ENCODE peak calls at places on chromosomes 5 and 9, in five cellular contexts. One of them, this sample, is unnamed.

GRCh38 chr5:10695055-10695649 is 65.9 kb downstream of the DAP start:
- DNase-seq in H1: peak
- DNase-seq in H9: peak
- DNase-seq in trophoblast cell: peak
- DNase-seq in mesenchymal stem cell: peak
- DNase-seq in this sample: peak

GRCh38 chr9:94861589-94862241 is 135.2 kb downstream of the AOPEP start:
- DNase-seq in H1: peak
- DNase-seq in H9: no peak
- DNase-seq in trophoblast cell: peak
- DNase-seq in mesenchymal stem cell: peak
- DNase-seq in this sample: no peak

GRCh38 chr9:100013573-100013972 is 85.2 kb downstream of the ERP44 start:
- DNase-seq in H1: no peak
- DNase-seq in H9: no peak
- DNase-seq in trophoblast cell: peak
- DNase-seq in mesenchymal stem cell: no peak
- DNase-seq in this sample: no peak

GRCh38 chr9:81724242-81724889 is 35.0 kb upstream of the TLE1 start:
- DNase-seq in H1: no peak
- DNase-seq in H9: no peak
- DNase-seq in trophoblast cell: no peak
- DNase-seq in mesenchymal stem cell: no peak
- DNase-seq in this sample: no peak

GRCh38 chr9:90365646-90366045 is 277.0 kb downstream of the DIRAS2 start:
- DNase-seq in H1: no peak
- DNase-seq in H9: no peak
- DNase-seq in trophoblast cell: no peak
- DNase-seq in mesenchymal stem cell: no peak
- DNase-seq in this sample: no peak

GRCh38 chr9:98838155-98838904 is 30.9 kb downstream of the GALNT12 start:
- DNase-seq in H1: no peak
- DNase-seq in H9: no peak
- DNase-seq in trophoblast cell: no peak
- DNase-seq in mesenchymal stem cell: no peak
- DNase-seq in this sample: no peak

GRCh38 chr9:82583524-82583923 is 479.4 kb downstream of the RASEF start:
- DNase-seq in H1: no peak
- DNase-seq in H9: no peak
- DNase-seq in trophoblast cell: no peak
- DNase-seq in mesenchymal stem cell: no peak
- DNase-seq in this sample: no peak

GRCh38 chr5:174724484-174725260 is at the start of gene MSX2:
- DNase-seq in H1: peak
- DNase-seq in H9: peak
- DNase-seq in trophoblast cell: peak
- DNase-seq in mesenchymal stem cell: peak
- DNase-seq in this sample: peak

GRCh38 chr5:137802282-137803210 is 48.4 kb upstream of the HNRNPA0 start:
- DNase-seq in H1: no peak
- DNase-seq in H9: no peak
- DNase-seq in trophoblast cell: no peak
- DNase-seq in mesenchymal stem cell: no peak
- DNase-seq in this sample: no peak

GRCh38 chr5:108193021-108193795 is 188.7 kb downstream of the FBXL17 start:
- DNase-seq in H1: no peak
- DNase-seq in H9: no peak
- DNase-seq in trophoblast cell: no peak
- DNase-seq in mesenchymal stem cell: peak
- DNase-seq in this sample: no peak

GRCh38 chr5:80186634-80187033 is 69.2 kb downstream of the SERINC5 start:
- DNase-seq in H1: no peak
- DNase-seq in H9: no peak
- DNase-seq in trophoblast cell: peak
- DNase-seq in mesenchymal stem cell: no peak
- DNase-seq in this sample: no peak

GRCh38 chr9:68978501-68978900 is 35.4 kb downstream of the PRKACG start:
- DNase-seq in H1: no peak
- DNase-seq in H9: no peak
- DNase-seq in trophoblast cell: no peak
- DNase-seq in mesenchymal stem cell: no peak
- DNase-seq in this sample: no peak

GRCh38 chr5:980941-981340 is 27.7 kb upstream of the NKD2 start:
- DNase-seq in H1: no peak
- DNase-seq in H9: no peak
- DNase-seq in trophoblast cell: no peak
- DNase-seq in mesenchymal stem cell: no peak
- DNase-seq in this sample: no peak

GRCh38 chr9:35350212-35350611 is 139.7 kb upstream of the RUSC2 start:
- DNase-seq in H1: no peak
- DNase-seq in H9: no peak
- DNase-seq in trophoblast cell: no peak
- DNase-seq in mesenchymal stem cell: no peak
- DNase-seq in this sample: no peak

GRCh38 chr9:137724114-137724445 is 105.3 kb downstream of the EHMT1 start:
- DNase-seq in H1: no peak
- DNase-seq in H9: peak
- DNase-seq in trophoblast cell: peak
- DNase-seq in mesenchymal stem cell: peak
- DNase-seq in this sample: peak

GRCh38 chr5:41068169-41068568 is 3.0 kb downstream of the MROH2B start:
- DNase-seq in H1: no peak
- DNase-seq in H9: no peak
- DNase-seq in trophoblast cell: no peak
- DNase-seq in mesenchymal stem cell: no peak
- DNase-seq in this sample: no peak

GRCh38 chr9:96022445-96023031 is 147.0 kb downstream of the ERCC6L2 start:
- DNase-seq in H1: peak
- DNase-seq in H9: peak
- DNase-seq in trophoblast cell: no peak
- DNase-seq in mesenchymal stem cell: no peak
- DNase-seq in this sample: peak

GRCh38 chr5:137566780-137567179 is 67.7 kb upstream of the SPOCK1 start:
- DNase-seq in H1: no peak
- DNase-seq in H9: no peak
- DNase-seq in trophoblast cell: no peak
- DNase-seq in mesenchymal stem cell: no peak
- DNase-seq in this sample: no peak

GRCh38 chr9:14312721-14313377 is 1.1 kb downstream of the NFIB start:
- DNase-seq in H1: peak
- DNase-seq in H9: peak
- DNase-seq in trophoblast cell: no peak
- DNase-seq in mesenchymal stem cell: peak
- DNase-seq in this sample: peak

GRCh38 chr5:153827407-153827806 is 211.3 kb downstream of the FAM114A2 start:
- DNase-seq in H1: no peak
- DNase-seq in H9: peak
- DNase-seq in trophoblast cell: no peak
- DNase-seq in mesenchymal stem cell: no peak
- DNase-seq in this sample: no peak

GRCh38 chr5:159873680-159874079 is 42.6 kb upstream of the ADRA1B start:
- DNase-seq in H1: no peak
- DNase-seq in H9: no peak
- DNase-seq in trophoblast cell: no peak
- DNase-seq in mesenchymal stem cell: no peak
- DNase-seq in this sample: no peak

GRCh38 chr9:127336708-127337352 is 60.1 kb upstream of the SLC2A8 start:
- DNase-seq in H1: no peak
- DNase-seq in H9: no peak
- DNase-seq in trophoblast cell: peak
- DNase-seq in mesenchymal stem cell: peak
- DNase-seq in this sample: no peak

GRCh38 chr9:20315672-20316071 is 306.6 kb downstream of the MLLT3 start:
- DNase-seq in H1: no peak
- DNase-seq in H9: no peak
- DNase-seq in trophoblast cell: no peak
- DNase-seq in mesenchymal stem cell: peak
- DNase-seq in this sample: no peak

DNA sequence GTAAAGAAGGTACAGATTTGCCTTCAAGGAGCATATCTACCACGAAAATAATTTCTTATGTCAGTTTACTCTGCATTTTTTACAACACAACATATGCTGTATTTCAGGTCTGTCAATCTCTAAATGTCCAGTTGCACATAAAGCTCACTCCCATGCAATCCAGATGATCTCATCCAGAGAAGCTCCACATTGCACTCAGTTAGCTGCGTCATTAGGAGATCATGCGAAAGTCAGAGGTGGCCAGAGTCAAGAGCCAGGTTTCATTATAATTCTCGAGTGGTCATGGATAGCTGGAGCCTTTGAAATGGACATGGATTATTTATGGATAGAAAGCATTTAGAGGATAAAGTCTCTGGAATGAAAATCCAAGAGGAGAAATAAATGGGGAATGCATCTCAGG is 232.3 kb downstream of the GAS1 start:
- DNase-seq in H1: no peak
- DNase-seq in H9: no peak
- DNase-seq in trophoblast cell: peak
- DNase-seq in mesenchymal stem cell: peak
- DNase-seq in this sample: no peak
- H3K4ac ChIP-seq in H1: no peak
- H3K4ac ChIP-seq in H9: no peak
- H3K4ac ChIP-seq in trophoblast cell: no peak
- H3K4ac ChIP-seq in mesenchymal stem cell: no peak
- H3K4ac ChIP-seq in this sample: no peak

GRCh38 chr9:908806-909205 is 67.3 kb downstream of the DMRT1 start:
- DNase-seq in H1: peak
- DNase-seq in H9: peak
- DNase-seq in trophoblast cell: no peak
- DNase-seq in mesenchymal stem cell: no peak
- DNase-seq in this sample: no peak

GRCh38 chr9:911003-911402 is 65.5 kb upstream of the DMRT3 start:
- DNase-seq in H1: no peak
- DNase-seq in H9: peak
- DNase-seq in trophoblast cell: peak
- DNase-seq in mesenchymal stem cell: no peak
- DNase-seq in this sample: no peak

GRCh38 chr9:917730-918129 is 58.7 kb upstream of the DMRT3 start:
- DNase-seq in H1: no peak
- DNase-seq in H9: no peak
- DNase-seq in trophoblast cell: no peak
- DNase-seq in mesenchymal stem cell: no peak
- DNase-seq in this sample: no peak

DNA sequence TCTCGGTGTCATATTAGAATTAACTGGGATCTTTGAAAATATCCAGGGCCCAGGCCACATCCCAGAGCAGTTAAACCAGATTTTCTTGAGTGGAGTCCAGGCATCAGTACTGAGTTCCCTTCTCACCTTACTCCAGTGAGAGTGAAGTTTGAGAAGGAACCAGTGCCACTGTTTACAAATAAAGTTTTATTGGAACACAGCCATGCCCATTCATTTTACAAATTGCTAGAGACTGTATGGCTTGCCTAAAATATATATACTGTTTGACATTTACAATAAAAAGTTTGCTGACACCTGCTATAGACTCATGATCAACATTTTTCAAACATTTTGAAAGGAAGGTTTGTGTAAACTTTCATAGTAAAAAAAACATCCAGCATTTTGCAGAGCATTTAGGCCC is 63.7 kb upstream of the DMRT3 start:
- DNase-seq in H1: no peak
- DNase-seq in H9: no peak
- DNase-seq in trophoblast cell: no peak
- DNase-seq in mesenchymal stem cell: no peak
- DNase-seq in this sample: no peak
- H2BK12ac ChIP-seq in H1: no peak
- H2BK12ac ChIP-seq in H9: no peak
- H2BK12ac ChIP-seq in trophoblast cell: no peak
- H2BK12ac ChIP-seq in mesenchymal stem cell: no peak
- H2BK12ac ChIP-seq in this sample: no peak

GRCh38 chr5:139710370-139711066 is 62.4 kb downstream of the CXXC5 start:
- DNase-seq in H1: peak
- DNase-seq in H9: peak
- DNase-seq in trophoblast cell: peak
- DNase-seq in mesenchymal stem cell: peak
- DNase-seq in this sample: peak

GRCh38 chr5:139711852-139712171 is 63.7 kb downstream of the CXXC5 start:
- DNase-seq in H1: peak
- DNase-seq in H9: no peak
- DNase-seq in trophoblast cell: no peak
- DNase-seq in mesenchymal stem cell: no peak
- DNase-seq in this sample: no peak

GRCh38 chr5:139708877-139709586 is 60.9 kb downstream of the CXXC5 start:
- DNase-seq in H1: no peak
- DNase-seq in H9: no peak
- DNase-seq in trophoblast cell: peak
- DNase-seq in mesenchymal stem cell: peak
- DNase-seq in this sample: peak

GRCh38 chr5:139709587-139710369 is 61.6 kb downstream of the CXXC5 start:
- DNase-seq in H1: peak
- DNase-seq in H9: peak
- DNase-seq in trophoblast cell: no peak
- DNase-seq in mesenchymal stem cell: peak
- DNase-seq in this sample: peak

GRCh38 chr5:139711067-139711851 is 63.1 kb downstream of the CXXC5 start:
- DNase-seq in H1: peak
- DNase-seq in H9: peak
- DNase-seq in trophoblast cell: peak
- DNase-seq in mesenchymal stem cell: peak
- DNase-seq in this sample: peak
- H3K4ac ChIP-seq in H1: no peak
- H3K4ac ChIP-seq in H9: no peak
- H3K4ac ChIP-seq in trophoblast cell: peak
- H3K4ac ChIP-seq in mesenchymal stem cell: peak
- H3K4ac ChIP-seq in this sample: no peak

GRCh38 chr9:37925006-37925405 is 21.1 kb upstream of the SLC25A51 start:
- DNase-seq in H1: no peak
- DNase-seq in H9: no peak
- DNase-seq in trophoblast cell: no peak
- DNase-seq in mesenchymal stem cell: no peak
- DNase-seq in this sample: no peak

GRCh38 chr9:37925786-37926736 is 22.1 kb upstream of the SLC25A51 start:
- DNase-seq in H1: no peak
- DNase-seq in H9: no peak
- DNase-seq in trophoblast cell: no peak
- DNase-seq in mesenchymal stem cell: peak
- DNase-seq in this sample: no peak

GRCh38 chr9:37923121-37923795 is 19.3 kb upstream of the SLC25A51 start:
- DNase-seq in H1: no peak
- DNase-seq in H9: no peak
- DNase-seq in trophoblast cell: no peak
- DNase-seq in mesenchymal stem cell: no peak
- DNase-seq in this sample: no peak

GRCh38 chr9:37923796-37924430 is 20.0 kb upstream of the SLC25A51 start:
- DNase-seq in H1: no peak
- DNase-seq in H9: no peak
- DNase-seq in trophoblast cell: no peak
- DNase-seq in mesenchymal stem cell: no peak
- DNase-seq in this sample: no peak

GRCh38 chr9:37924538-37924937 is 20.6 kb upstream of the SLC25A51 start:
- DNase-seq in H1: no peak
- DNase-seq in H9: no peak
- DNase-seq in trophoblast cell: no peak
- DNase-seq in mesenchymal stem cell: no peak
- DNase-seq in this sample: no peak
- H2BK12ac ChIP-seq in H1: no peak
- H2BK12ac ChIP-seq in H9: no peak
- H2BK12ac ChIP-seq in trophoblast cell: no peak
- H2BK12ac ChIP-seq in mesenchymal stem cell: no peak
- H2BK12ac ChIP-seq in this sample: no peak